ENCODE peak calls at places on chromosomes 5 and 9, in eight cellular contexts. One of them, this sample, is unnamed.

GRCh38 chr5:168877132-168877895 is 298.1 kb upstream of the PANK3 start:
- DNase-seq in cardiac muscle cell: no peak
- DNase-seq in stimulated activated CD8-positive, alpha-beta memory T cell treated with anti-CD3 and anti-CD28 coated beads, Interleukin-15, amount 100 ng/mL, for 4 hours: no peak
- DNase-seq in heart left ventricle: no peak
- DNase-seq in D341Med: peak; percentile 45
- DNase-seq in ACHN: no peak
- DNase-seq in stimulated activated CD4-positive, alpha-beta T cell treated with anti-CD3 and anti-CD28 coated beads, Interleukin-1b, Interleukin-23, amount 100 ng/mL, for 1 hour: no peak
- DNase-seq in naive thymus-derived CD4-positive, alpha-beta T cell: no peak
- DNase-seq in this sample: no peak

GRCh38 chr5:129973716-129974426 is 69.6 kb downstream of the CHSY3 start:
- DNase-seq in cardiac muscle cell: no peak
- DNase-seq in stimulated activated CD8-positive, alpha-beta memory T cell treated with anti-CD3 and anti-CD28 coated beads, Interleukin-15, amount 100 ng/mL, for 4 hours: no peak
- DNase-seq in heart left ventricle: no peak
- DNase-seq in D341Med: no peak
- DNase-seq in ACHN: peak; percentile 7
- DNase-seq in stimulated activated CD4-positive, alpha-beta T cell treated with anti-CD3 and anti-CD28 coated beads, Interleukin-1b, Interleukin-23, amount 100 ng/mL, for 1 hour: no peak
- DNase-seq in naive thymus-derived CD4-positive, alpha-beta T cell: no peak
- DNase-seq in this sample: peak; percentile 50

GRCh38 chr9:108374606-108375005 is 481.2 kb downstream of the ACTL7B start:
- DNase-seq in cardiac muscle cell: no peak
- DNase-seq in stimulated activated CD8-positive, alpha-beta memory T cell treated with anti-CD3 and anti-CD28 coated beads, Interleukin-15, amount 100 ng/mL, for 4 hours: no peak
- DNase-seq in heart left ventricle: no peak
- DNase-seq in D341Med: no peak
- DNase-seq in ACHN: no peak
- DNase-seq in stimulated activated CD4-positive, alpha-beta T cell treated with anti-CD3 and anti-CD28 coated beads, Interleukin-1b, Interleukin-23, amount 100 ng/mL, for 1 hour: no peak
- DNase-seq in naive thymus-derived CD4-positive, alpha-beta T cell: no peak
- DNase-seq in this sample: no peak

GRCh38 chr9:120971938-120972337 is 45.3 kb upstream of the TRAF1 start:
- DNase-seq in cardiac muscle cell: no peak
- DNase-seq in stimulated activated CD8-positive, alpha-beta memory T cell treated with anti-CD3 and anti-CD28 coated beads, Interleukin-15, amount 100 ng/mL, for 4 hours: no peak
- DNase-seq in heart left ventricle: no peak
- DNase-seq in D341Med: no peak
- DNase-seq in ACHN: no peak
- DNase-seq in stimulated activated CD4-positive, alpha-beta T cell treated with anti-CD3 and anti-CD28 coated beads, Interleukin-1b, Interleukin-23, amount 100 ng/mL, for 1 hour: no peak
- DNase-seq in naive thymus-derived CD4-positive, alpha-beta T cell: no peak
- DNase-seq in this sample: no peak

GRCh38 chr9:846852-847251 is 5.4 kb downstream of the DMRT1 start:
- DNase-seq in cardiac muscle cell: no peak
- DNase-seq in stimulated activated CD8-positive, alpha-beta memory T cell treated with anti-CD3 and anti-CD28 coated beads, Interleukin-15, amount 100 ng/mL, for 4 hours: no peak
- DNase-seq in heart left ventricle: no peak
- DNase-seq in D341Med: no peak
- DNase-seq in ACHN: no peak
- DNase-seq in stimulated activated CD4-positive, alpha-beta T cell treated with anti-CD3 and anti-CD28 coated beads, Interleukin-1b, Interleukin-23, amount 100 ng/mL, for 1 hour: no peak
- DNase-seq in naive thymus-derived CD4-positive, alpha-beta T cell: no peak
- DNase-seq in this sample: peak; percentile 22

GRCh38 chr5:176868126-176868525 is 31.0 kb downstream of the HK3 start:
- DNase-seq in cardiac muscle cell: no peak
- DNase-seq in stimulated activated CD8-positive, alpha-beta memory T cell treated with anti-CD3 and anti-CD28 coated beads, Interleukin-15, amount 100 ng/mL, for 4 hours: no peak
- DNase-seq in heart left ventricle: no peak
- DNase-seq in D341Med: no peak
- DNase-seq in ACHN: no peak
- DNase-seq in stimulated activated CD4-positive, alpha-beta T cell treated with anti-CD3 and anti-CD28 coated beads, Interleukin-1b, Interleukin-23, amount 100 ng/mL, for 1 hour: no peak
- DNase-seq in naive thymus-derived CD4-positive, alpha-beta T cell: no peak
- DNase-seq in this sample: no peak

GRCh38 chr5:157866536-157866935 is 7.6 kb upstream of the CLINT1 start:
- DNase-seq in cardiac muscle cell: no peak
- DNase-seq in stimulated activated CD8-positive, alpha-beta memory T cell treated with anti-CD3 and anti-CD28 coated beads, Interleukin-15, amount 100 ng/mL, for 4 hours: no peak
- DNase-seq in heart left ventricle: no peak
- DNase-seq in D341Med: no peak
- DNase-seq in ACHN: no peak
- DNase-seq in stimulated activated CD4-positive, alpha-beta T cell treated with anti-CD3 and anti-CD28 coated beads, Interleukin-1b, Interleukin-23, amount 100 ng/mL, for 1 hour: no peak
- DNase-seq in naive thymus-derived CD4-positive, alpha-beta T cell: no peak
- DNase-seq in this sample: no peak

GRCh38 chr9:81372628-81373191 is 316.6 kb downstream of the TLE1 start:
- DNase-seq in cardiac muscle cell: no peak
- DNase-seq in stimulated activated CD8-positive, alpha-beta memory T cell treated with anti-CD3 and anti-CD28 coated beads, Interleukin-15, amount 100 ng/mL, for 4 hours: no peak
- DNase-seq in heart left ventricle: peak; percentile 38
- DNase-seq in D341Med: no peak
- DNase-seq in ACHN: no peak
- DNase-seq in stimulated activated CD4-positive, alpha-beta T cell treated with anti-CD3 and anti-CD28 coated beads, Interleukin-1b, Interleukin-23, amount 100 ng/mL, for 1 hour: no peak
- DNase-seq in naive thymus-derived CD4-positive, alpha-beta T cell: no peak
- DNase-seq in this sample: no peak

GRCh38 chr5:23284656-23285055 is 222.8 kb upstream of the PRDM9 start:
- DNase-seq in cardiac muscle cell: no peak
- DNase-seq in stimulated activated CD8-positive, alpha-beta memory T cell treated with anti-CD3 and anti-CD28 coated beads, Interleukin-15, amount 100 ng/mL, for 4 hours: no peak
- DNase-seq in heart left ventricle: no peak
- DNase-seq in D341Med: no peak
- DNase-seq in ACHN: no peak
- DNase-seq in stimulated activated CD4-positive, alpha-beta T cell treated with anti-CD3 and anti-CD28 coated beads, Interleukin-1b, Interleukin-23, amount 100 ng/mL, for 1 hour: no peak
- DNase-seq in naive thymus-derived CD4-positive, alpha-beta T cell: no peak
- DNase-seq in this sample: no peak

GRCh38 chr5:108003178-108003577 is 332.4 kb upstream of the EFNA5 start:
- DNase-seq in cardiac muscle cell: no peak
- DNase-seq in stimulated activated CD8-positive, alpha-beta memory T cell treated with anti-CD3 and anti-CD28 coated beads, Interleukin-15, amount 100 ng/mL, for 4 hours: no peak
- DNase-seq in heart left ventricle: no peak
- DNase-seq in D341Med: no peak
- DNase-seq in ACHN: peak; percentile 81
- DNase-seq in stimulated activated CD4-positive, alpha-beta T cell treated with anti-CD3 and anti-CD28 coated beads, Interleukin-1b, Interleukin-23, amount 100 ng/mL, for 1 hour: no peak
- DNase-seq in naive thymus-derived CD4-positive, alpha-beta T cell: peak; percentile 26
- DNase-seq in this sample: peak; percentile 28

GRCh38 chr9:35700031-35700430 is 10.3 kb upstream of the TPM2 start:
- DNase-seq in cardiac muscle cell: no peak
- DNase-seq in stimulated activated CD8-positive, alpha-beta memory T cell treated with anti-CD3 and anti-CD28 coated beads, Interleukin-15, amount 100 ng/mL, for 4 hours: no peak
- DNase-seq in heart left ventricle: peak; percentile 4
- DNase-seq in D341Med: no peak
- DNase-seq in ACHN: no peak
- DNase-seq in stimulated activated CD4-positive, alpha-beta T cell treated with anti-CD3 and anti-CD28 coated beads, Interleukin-1b, Interleukin-23, amount 100 ng/mL, for 1 hour: no peak
- DNase-seq in naive thymus-derived CD4-positive, alpha-beta T cell: no peak
- DNase-seq in this sample: no peak

GRCh38 chr9:74824654-74825053 is 63.1 kb downstream of the TRPM6 start:
- DNase-seq in cardiac muscle cell: no peak
- DNase-seq in stimulated activated CD8-positive, alpha-beta memory T cell treated with anti-CD3 and anti-CD28 coated beads, Interleukin-15, amount 100 ng/mL, for 4 hours: no peak
- DNase-seq in heart left ventricle: peak; percentile 47
- DNase-seq in D341Med: no peak
- DNase-seq in ACHN: no peak
- DNase-seq in stimulated activated CD4-positive, alpha-beta T cell treated with anti-CD3 and anti-CD28 coated beads, Interleukin-1b, Interleukin-23, amount 100 ng/mL, for 1 hour: no peak
- DNase-seq in naive thymus-derived CD4-positive, alpha-beta T cell: no peak
- DNase-seq in this sample: no peak

GRCh38 chr9:127004946-127005769 is 90.6 kb downstream of the RALGPS1 start:
- DNase-seq in cardiac muscle cell: no peak
- DNase-seq in stimulated activated CD8-positive, alpha-beta memory T cell treated with anti-CD3 and anti-CD28 coated beads, Interleukin-15, amount 100 ng/mL, for 4 hours: peak; percentile 34
- DNase-seq in heart left ventricle: no peak
- DNase-seq in D341Med: no peak
- DNase-seq in ACHN: no peak
- DNase-seq in stimulated activated CD4-positive, alpha-beta T cell treated with anti-CD3 and anti-CD28 coated beads, Interleukin-1b, Interleukin-23, amount 100 ng/mL, for 1 hour: peak; percentile 18
- DNase-seq in naive thymus-derived CD4-positive, alpha-beta T cell: peak; percentile 82
- DNase-seq in this sample: peak; percentile 23

GRCh38 chr9:108552459-108553040 is 303.2 kb downstream of the ACTL7B start:
- DNase-seq in cardiac muscle cell: no peak
- DNase-seq in stimulated activated CD8-positive, alpha-beta memory T cell treated with anti-CD3 and anti-CD28 coated beads, Interleukin-15, amount 100 ng/mL, for 4 hours: no peak
- DNase-seq in heart left ventricle: no peak
- DNase-seq in D341Med: no peak
- DNase-seq in ACHN: no peak
- DNase-seq in stimulated activated CD4-positive, alpha-beta T cell treated with anti-CD3 and anti-CD28 coated beads, Interleukin-1b, Interleukin-23, amount 100 ng/mL, for 1 hour: no peak
- DNase-seq in naive thymus-derived CD4-positive, alpha-beta T cell: no peak
- DNase-seq in this sample: peak; percentile 96

GRCh38 chr5:80140496-80140895 is 105.3 kb downstream of the THBS4 start:
- DNase-seq in cardiac muscle cell: no peak
- DNase-seq in stimulated activated CD8-positive, alpha-beta memory T cell treated with anti-CD3 and anti-CD28 coated beads, Interleukin-15, amount 100 ng/mL, for 4 hours: peak; percentile 5
- DNase-seq in heart left ventricle: no peak
- DNase-seq in D341Med: no peak
- DNase-seq in ACHN: no peak
- DNase-seq in stimulated activated CD4-positive, alpha-beta T cell treated with anti-CD3 and anti-CD28 coated beads, Interleukin-1b, Interleukin-23, amount 100 ng/mL, for 1 hour: no peak
- DNase-seq in naive thymus-derived CD4-positive, alpha-beta T cell: no peak
- DNase-seq in this sample: no peak

GRCh38 chr9:131731237-131731995 is 8.5 kb downstream of the RAPGEF1 start:
- DNase-seq in cardiac muscle cell: no peak
- DNase-seq in stimulated activated CD8-positive, alpha-beta memory T cell treated with anti-CD3 and anti-CD28 coated beads, Interleukin-15, amount 100 ng/mL, for 4 hours: no peak
- DNase-seq in heart left ventricle: no peak
- DNase-seq in D341Med: no peak
- DNase-seq in ACHN: no peak
- DNase-seq in stimulated activated CD4-positive, alpha-beta T cell treated with anti-CD3 and anti-CD28 coated beads, Interleukin-1b, Interleukin-23, amount 100 ng/mL, for 1 hour: no peak
- DNase-seq in naive thymus-derived CD4-positive, alpha-beta T cell: no peak
- DNase-seq in this sample: no peak

GRCh38 chr5:68033961-68034581 is 181.5 kb upstream of the PIK3R1 start:
- DNase-seq in cardiac muscle cell: peak; percentile 69
- DNase-seq in stimulated activated CD8-positive, alpha-beta memory T cell treated with anti-CD3 and anti-CD28 coated beads, Interleukin-15, amount 100 ng/mL, for 4 hours: no peak
- DNase-seq in heart left ventricle: no peak
- DNase-seq in D341Med: no peak
- DNase-seq in ACHN: no peak
- DNase-seq in stimulated activated CD4-positive, alpha-beta T cell treated with anti-CD3 and anti-CD28 coated beads, Interleukin-1b, Interleukin-23, amount 100 ng/mL, for 1 hour: no peak
- DNase-seq in naive thymus-derived CD4-positive, alpha-beta T cell: no peak
- DNase-seq in this sample: peak; percentile 12

GRCh38 chr5:64144429-64145215 is 21.0 kb upstream of the RNF180 start:
- DNase-seq in cardiac muscle cell: no peak
- DNase-seq in stimulated activated CD8-positive, alpha-beta memory T cell treated with anti-CD3 and anti-CD28 coated beads, Interleukin-15, amount 100 ng/mL, for 4 hours: no peak
- DNase-seq in heart left ventricle: no peak
- DNase-seq in D341Med: no peak
- DNase-seq in ACHN: no peak
- DNase-seq in stimulated activated CD4-positive, alpha-beta T cell treated with anti-CD3 and anti-CD28 coated beads, Interleukin-1b, Interleukin-23, amount 100 ng/mL, for 1 hour: no peak
- DNase-seq in naive thymus-derived CD4-positive, alpha-beta T cell: no peak
- DNase-seq in this sample: peak; percentile 81

GRCh38 chr5:160441352-160441781 is 19.7 kb downstream of the PTTG1 start:
- DNase-seq in cardiac muscle cell: no peak
- DNase-seq in stimulated activated CD8-positive, alpha-beta memory T cell treated with anti-CD3 and anti-CD28 coated beads, Interleukin-15, amount 100 ng/mL, for 4 hours: no peak
- DNase-seq in heart left ventricle: no peak
- DNase-seq in D341Med: no peak
- DNase-seq in ACHN: no peak
- DNase-seq in stimulated activated CD4-positive, alpha-beta T cell treated with anti-CD3 and anti-CD28 coated beads, Interleukin-1b, Interleukin-23, amount 100 ng/mL, for 1 hour: no peak
- DNase-seq in naive thymus-derived CD4-positive, alpha-beta T cell: no peak
- DNase-seq in this sample: peak; percentile 44

GRCh38 chr9:130040901-130041647 is 1.9 kb downstream of the FNBP1 start:
- DNase-seq in cardiac muscle cell: no peak
- DNase-seq in stimulated activated CD8-positive, alpha-beta memory T cell treated with anti-CD3 and anti-CD28 coated beads, Interleukin-15, amount 100 ng/mL, for 4 hours: no peak
- DNase-seq in heart left ventricle: no peak
- DNase-seq in D341Med: no peak
- DNase-seq in ACHN: no peak
- DNase-seq in stimulated activated CD4-positive, alpha-beta T cell treated with anti-CD3 and anti-CD28 coated beads, Interleukin-1b, Interleukin-23, amount 100 ng/mL, for 1 hour: no peak
- DNase-seq in naive thymus-derived CD4-positive, alpha-beta T cell: no peak
- DNase-seq in this sample: no peak

GRCh38 chr9:81132318-81132717 is 557.0 kb downstream of the TLE1 start:
- DNase-seq in cardiac muscle cell: no peak
- DNase-seq in stimulated activated CD8-positive, alpha-beta memory T cell treated with anti-CD3 and anti-CD28 coated beads, Interleukin-15, amount 100 ng/mL, for 4 hours: no peak
- DNase-seq in heart left ventricle: no peak
- DNase-seq in D341Med: no peak
- DNase-seq in ACHN: no peak
- DNase-seq in stimulated activated CD4-positive, alpha-beta T cell treated with anti-CD3 and anti-CD28 coated beads, Interleukin-1b, Interleukin-23, amount 100 ng/mL, for 1 hour: no peak
- DNase-seq in naive thymus-derived CD4-positive, alpha-beta T cell: no peak
- DNase-seq in this sample: no peak

GRCh38 chr9:86062845-86063693 is 36.3 kb downstream of the GOLM1 start:
- DNase-seq in cardiac muscle cell: no peak
- DNase-seq in stimulated activated CD8-positive, alpha-beta memory T cell treated with anti-CD3 and anti-CD28 coated beads, Interleukin-15, amount 100 ng/mL, for 4 hours: no peak
- DNase-seq in heart left ventricle: no peak
- DNase-seq in D341Med: no peak
- DNase-seq in ACHN: no peak
- DNase-seq in stimulated activated CD4-positive, alpha-beta T cell treated with anti-CD3 and anti-CD28 coated beads, Interleukin-1b, Interleukin-23, amount 100 ng/mL, for 1 hour: no peak
- DNase-seq in naive thymus-derived CD4-positive, alpha-beta T cell: no peak
- DNase-seq in this sample: no peak

GRCh38 chr9:83582026-83582425 is 40.9 kb upstream of the IDNK start:
- DNase-seq in cardiac muscle cell: no peak
- DNase-seq in stimulated activated CD8-positive, alpha-beta memory T cell treated with anti-CD3 and anti-CD28 coated beads, Interleukin-15, amount 100 ng/mL, for 4 hours: no peak
- DNase-seq in heart left ventricle: no peak
- DNase-seq in D341Med: no peak
- DNase-seq in ACHN: no peak
- DNase-seq in stimulated activated CD4-positive, alpha-beta T cell treated with anti-CD3 and anti-CD28 coated beads, Interleukin-1b, Interleukin-23, amount 100 ng/mL, for 1 hour: no peak
- DNase-seq in naive thymus-derived CD4-positive, alpha-beta T cell: no peak
- DNase-seq in this sample: peak; percentile 39

GRCh38 chr5:161544350-161544765 is 2.2 kb downstream of the GABRB2 start:
- DNase-seq in cardiac muscle cell: peak; percentile 69
- DNase-seq in stimulated activated CD8-positive, alpha-beta memory T cell treated with anti-CD3 and anti-CD28 coated beads, Interleukin-15, amount 100 ng/mL, for 4 hours: no peak
- DNase-seq in heart left ventricle: no peak
- DNase-seq in D341Med: peak; percentile 73
- DNase-seq in ACHN: peak; percentile 42
- DNase-seq in stimulated activated CD4-positive, alpha-beta T cell treated with anti-CD3 and anti-CD28 coated beads, Interleukin-1b, Interleukin-23, amount 100 ng/mL, for 1 hour: no peak
- DNase-seq in naive thymus-derived CD4-positive, alpha-beta T cell: no peak
- DNase-seq in this sample: no peak

GRCh38 chr9:10562581-10563343 is 50.0 kb downstream of the PTPRD start:
- DNase-seq in cardiac muscle cell: no peak
- DNase-seq in stimulated activated CD8-positive, alpha-beta memory T cell treated with anti-CD3 and anti-CD28 coated beads, Interleukin-15, amount 100 ng/mL, for 4 hours: no peak
- DNase-seq in heart left ventricle: no peak
- DNase-seq in D341Med: no peak
- DNase-seq in ACHN: no peak
- DNase-seq in stimulated activated CD4-positive, alpha-beta T cell treated with anti-CD3 and anti-CD28 coated beads, Interleukin-1b, Interleukin-23, amount 100 ng/mL, for 1 hour: no peak
- DNase-seq in naive thymus-derived CD4-positive, alpha-beta T cell: no peak
- DNase-seq in this sample: peak; percentile 98

GRCh38 chr5:10329808-10330481 is 22.2 kb upstream of the CMBL start:
- DNase-seq in cardiac muscle cell: no peak
- DNase-seq in stimulated activated CD8-positive, alpha-beta memory T cell treated with anti-CD3 and anti-CD28 coated beads, Interleukin-15, amount 100 ng/mL, for 4 hours: no peak
- DNase-seq in heart left ventricle: peak; percentile 68
- DNase-seq in D341Med: no peak
- DNase-seq in ACHN: no peak
- DNase-seq in stimulated activated CD4-positive, alpha-beta T cell treated with anti-CD3 and anti-CD28 coated beads, Interleukin-1b, Interleukin-23, amount 100 ng/mL, for 1 hour: no peak
- DNase-seq in naive thymus-derived CD4-positive, alpha-beta T cell: no peak
- DNase-seq in this sample: no peak

GRCh38 chr9:73056245-73056644 is 95.4 kb upstream of the ANXA1 start:
- DNase-seq in cardiac muscle cell: no peak
- DNase-seq in stimulated activated CD8-positive, alpha-beta memory T cell treated with anti-CD3 and anti-CD28 coated beads, Interleukin-15, amount 100 ng/mL, for 4 hours: no peak
- DNase-seq in heart left ventricle: no peak
- DNase-seq in D341Med: no peak
- DNase-seq in ACHN: no peak
- DNase-seq in stimulated activated CD4-positive, alpha-beta T cell treated with anti-CD3 and anti-CD28 coated beads, Interleukin-1b, Interleukin-23, amount 100 ng/mL, for 1 hour: no peak
- DNase-seq in naive thymus-derived CD4-positive, alpha-beta T cell: no peak
- DNase-seq in this sample: no peak

GRCh38 chr5:173909205-173909604 is 21.1 kb downstream of the CPEB4 start:
- DNase-seq in cardiac muscle cell: no peak
- DNase-seq in stimulated activated CD8-positive, alpha-beta memory T cell treated with anti-CD3 and anti-CD28 coated beads, Interleukin-15, amount 100 ng/mL, for 4 hours: no peak
- DNase-seq in heart left ventricle: no peak
- DNase-seq in D341Med: no peak
- DNase-seq in ACHN: no peak
- DNase-seq in stimulated activated CD4-positive, alpha-beta T cell treated with anti-CD3 and anti-CD28 coated beads, Interleukin-1b, Interleukin-23, amount 100 ng/mL, for 1 hour: no peak
- DNase-seq in naive thymus-derived CD4-positive, alpha-beta T cell: no peak
- DNase-seq in this sample: no peak